ENCODE peak calls at places on chromosomes 12 and 14, in five cellular contexts. K is fibroblast of lung; W is CD8-positive, alpha-beta memory T cell; V is fibroblast of mammary gland; O is CD4-positive, CD25-positive, alpha-beta regulatory T cell. S is an unnamed sample.

GRCh38 chr14:89061696-89062095 is 237.2 kb downstream of the TTC8 start:
- DNase-seq in K (no peak), W (no peak), V (no peak), O (no peak), S (no peak)

GRCh38 chr12:48966177-48966890 is 5.2 kb downstream of the WNT10B start:
- DNase-seq in K (no peak), W (no peak), V (no peak), O (no peak), S (no peak)

GRCh38 chr14:85531141-85531593 is 1.2 kb downstream of the FLRT2 start:
- DNase-seq in K (peak), W (no peak), V (peak), O (no peak), S (peak)

GRCh38 chr12:61804301-61804700 is 455.9 kb upstream of the USP15 start:
- DNase-seq in K (no peak), W (no peak), V (no peak), O (no peak), S (no peak)

GRCh38 chr14:23071244-23071974 is 14.1 kb upstream of the CDH24 start:
- DNase-seq in K (peak), W (peak), V (peak), O (peak), S (peak)

GRCh38 chr14:64272019-64272418 is 22.2 kb downstream of the ESR2 start:
- DNase-seq in K (no peak), W (no peak), V (no peak), O (no peak), S (no peak)

GRCh38 chr12:59149995-59150642 is 229.8 kb upstream of the LRIG3 start:
- DNase-seq in K (peak), W (no peak), V (peak), O (no peak), S (peak)

GRCh38 chr14:72577521-72577920 is 316.4 kb downstream of the DPF3 start:
- DNase-seq in K (no peak), W (no peak), V (no peak), O (no peak), S (no peak)

GRCh38 chr12:45431153-45431552 is 215.3 kb downstream of the ANO6 start:
- DNase-seq in K (no peak), W (no peak), V (no peak), O (no peak), S (no peak)

GRCh38 chr12:46944104-46944503 is 118.3 kb upstream of the SLC38A4 start:
- DNase-seq in K (peak), W (no peak), V (peak), O (no peak), S (peak)

GRCh38 chr12:98736352-98737326 is 91.5 kb downstream of the APAF1 start:
- DNase-seq in K (peak), W (no peak), V (no peak), O (no peak), S (no peak)

GRCh38 chr12:132402831-132403416 is 73.5 kb upstream of the GALNT9 start:
- DNase-seq in K (no peak), W (peak), V (no peak), O (no peak), S (no peak)

GRCh38 chr12:78888583-78888982 is 24.0 kb downstream of the SYT1 start:
- DNase-seq in K (no peak), W (no peak), V (no peak), O (no peak), S (peak)

GRCh38 chr14:51534623-51535022 is 117.1 kb upstream of the FRMD6 start:
- DNase-seq in K (no peak), W (no peak), V (no peak), O (no peak), S (peak)

GRCh38 chr12:47818701-47819543 is 781 bp downstream of the HDAC7 start:
- DNase-seq in K (no peak), W (peak), V (no peak), O (peak), S (no peak)

GRCh38 chr14:55662757-55663156 is 82.8 kb downstream of the KTN1 start:
- DNase-seq in K (no peak), W (no peak), V (no peak), O (no peak), S (no peak)

GRCh38 chr12:6823161-6824084 is 1.8 kb downstream of the GPR162 start:
- DNase-seq in K (no peak), W (no peak), V (no peak), O (no peak), S (no peak)

GRCh38 chr12:6822461-6823135 is 977 bp downstream of the GPR162 start:
- DNase-seq in K (no peak), W (no peak), V (no peak), O (no peak), S (no peak)

GRCh38 chr12:6820171-6820570 is 1.4 kb upstream of the GPR162 start:
- DNase-seq in K (no peak), W (no peak), V (no peak), O (no peak), S (no peak)

GRCh38 chr12:6821271-6821673 is 349 bp upstream of the GPR162 start:
- DNase-seq in K (peak), W (no peak), V (peak), O (no peak), S (peak)

GRCh38 chr12:6821674-6822433 is at the start of gene GPR162:
- DNase-seq in K (peak), W (no peak), V (no peak), O (no peak), S (peak)
- H3K4me3 ChIP-seq in K (peak), W (no peak), V (peak), O (no peak), S (peak)

DNA sequence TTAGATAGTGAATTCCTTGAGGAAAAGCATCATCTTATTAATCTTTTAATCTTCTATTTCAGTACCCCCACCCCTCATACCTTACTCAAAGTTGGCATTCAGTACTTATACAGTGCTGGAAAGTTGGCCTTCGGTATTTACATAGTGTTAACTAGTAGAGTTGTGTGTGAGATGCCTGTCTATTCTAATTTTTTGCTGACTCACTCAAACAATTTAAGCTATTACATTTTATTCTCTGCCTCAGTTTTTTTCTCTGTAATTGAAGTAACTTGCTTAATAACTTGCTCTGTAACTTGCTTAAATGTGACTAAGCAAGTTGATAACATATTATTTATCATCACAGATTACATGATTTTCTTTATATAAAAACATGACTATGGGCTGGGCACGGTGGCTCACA is 20.3 kb downstream of the DNAL1 start:
- DNase-seq in K (no peak), W (no peak), V (no peak), O (no peak), S (no peak)
- H3K4me3 ChIP-seq in K (no peak), W (no peak), V (no peak), O (no peak), S (no peak)

GRCh38 chr14:74239848-74240793 is 872 bp downstream of the VSX2 start:
- DNase-seq in K (peak), W (no peak), V (no peak), O (no peak), S (no peak)
- H3K4me3 ChIP-seq in K (no peak), W (peak), V (no peak), O (no peak), S (no peak)

GRCh38 chr14:24710403-24711063 is 76.5 kb upstream of the GZMB start:
- DNase-seq in K (peak), W (peak), V (peak), O (peak), S (peak)
- H3K4me3 ChIP-seq in K (no peak), W (no peak), V (peak), O (no peak), S (no peak)

GRCh38 chr12:6461401-6462233 is 8.9 kb downstream of the VAMP1 start:
- DNase-seq in K (no peak), W (peak), V (no peak), O (peak), S (no peak)
- H3K4me3 ChIP-seq in K (no peak), W (peak), V (no peak), O (peak), S (no peak)

DNA sequence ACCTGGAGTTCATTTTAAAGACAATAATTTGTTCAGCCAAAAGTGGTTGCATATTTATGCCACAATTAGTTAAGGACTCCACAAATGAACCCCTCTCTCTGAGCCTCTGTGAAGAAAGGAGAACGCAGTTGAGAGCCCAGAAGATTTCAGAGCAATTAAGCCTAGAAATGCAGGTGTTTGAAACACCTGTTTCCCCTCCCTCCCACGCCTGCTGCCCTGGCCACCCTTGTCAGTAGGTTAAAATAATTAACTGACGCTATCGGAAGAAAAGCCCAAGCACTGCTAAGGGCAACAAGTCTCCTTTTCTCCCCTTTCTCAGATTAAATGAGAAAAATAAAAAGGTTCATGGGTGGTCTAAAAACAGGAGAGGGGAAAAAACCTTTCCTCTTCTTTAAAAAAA is 99.2 kb downstream of the PPM1A start:
- DNase-seq in K (no peak), W (no peak), V (no peak), O (no peak), S (no peak)
- H3K4me3 ChIP-seq in K (no peak), W (no peak), V (no peak), O (no peak), S (no peak)

GRCh38 chr12:34217660-34218059 is 195.4 kb downstream of the ALG10 start:
- DNase-seq in K (no peak), W (no peak), V (no peak), O (no peak), S (no peak)

GRCh38 chr12:34215893-34216285 is 193.6 kb downstream of the ALG10 start:
- DNase-seq in K (no peak), W (no peak), V (no peak), O (no peak), S (no peak)

GRCh38 chr12:34219046-34219770 is 196.9 kb downstream of the ALG10 start:
- DNase-seq in K (peak), W (no peak), V (peak), O (no peak), S (no peak)

GRCh38 chr12:34215213-34215892 is 193.1 kb downstream of the ALG10 start:
- DNase-seq in K (no peak), W (no peak), V (no peak), O (no peak), S (no peak)

GRCh38 chr12:34218193-34219045 is 196.1 kb downstream of the ALG10 start:
- DNase-seq in K (peak), W (peak), V (peak), O (peak), S (peak)
- H3K4me3 ChIP-seq in K (no peak), W (peak), V (peak), O (peak), S (no peak)

GRCh38 chr14:106729551-106729950 is 1203.2 kb downstream of the TMEM121 start:
- DNase-seq in K (no peak), W (no peak), V (no peak), O (no peak), S (no peak)
- H3K4me3 ChIP-seq in K (no peak), W (no peak), V (no peak), O (no peak), S (no peak)

GRCh38 chr14:76957224-76957881 is 71.2 kb downstream of the IRF2BPL start:
- DNase-seq in K (no peak), W (no peak), V (no peak), O (no peak), S (no peak)
- H3K4me3 ChIP-seq in K (no peak), W (peak), V (no peak), O (peak), S (no peak)

GRCh38 chr12:14387472-14387871 is 22.0 kb downstream of the ATF7IP start:
- DNase-seq in K (no peak), W (no peak), V (no peak), O (no peak), S (no peak)

GRCh38 chr12:14390449-14390848 is 25.0 kb downstream of the ATF7IP start:
- DNase-seq in K (no peak), W (no peak), V (no peak), O (no peak), S (no peak)

GRCh38 chr12:14390885-14391530 is 25.5 kb downstream of the ATF7IP start:
- DNase-seq in K (no peak), W (no peak), V (no peak), O (no peak), S (no peak)

GRCh38 chr12:14379508-14379907 is 14.0 kb downstream of the ATF7IP start:
- DNase-seq in K (no peak), W (no peak), V (no peak), O (no peak), S (no peak)

GRCh38 chr12:14384783-14385638 is 19.5 kb downstream of the ATF7IP start:
- DNase-seq in K (peak), W (peak), V (peak), O (peak), S (peak)
- H3K4me3 ChIP-seq in K (no peak), W (peak), V (peak), O (peak), S (peak)